ENCODE peak calls at places on chromosomes 5 and 9, in five cellular contexts. One of them, this sample, is unnamed.

GRCh38 chr9:69411931-69412740 is 87.1 kb downstream of the ENTREP1 start:
- DNase-seq in RCC 7860: no peak
- DNase-seq in stimulated activated CD8-positive, alpha-beta memory T cell treated with anti-CD3 and anti-CD28 coated beads, Interleukin-2, amount 100 ng/mL, for 1 hour: no peak
- DNase-seq in right lobe of liver: no peak
- DNase-seq in effector CD4-positive, alpha-beta T cell: no peak
- DNase-seq in this sample: no peak

GRCh38 chr9:126317513-126317912 is 9.1 kb upstream of the MVB12B start:
- DNase-seq in effector CD4-positive, alpha-beta T cell: peak
- DNase-seq in stimulated activated CD8-positive, alpha-beta memory T cell treated with anti-CD3 and anti-CD28 coated beads, Interleukin-2, amount 100 ng/mL, for 1 hour: no peak
- DNase-seq in right lobe of liver: no peak
- DNase-seq in RCC 7860: no peak
- DNase-seq in this sample: no peak

GRCh38 chr5:136216230-136216629 is 23.3 kb upstream of the SMIM32 start:
- DNase-seq in effector CD4-positive, alpha-beta T cell: no peak
- DNase-seq in RCC 7860: no peak
- DNase-seq in right lobe of liver: no peak
- DNase-seq in stimulated activated CD8-positive, alpha-beta memory T cell treated with anti-CD3 and anti-CD28 coated beads, Interleukin-2, amount 100 ng/mL, for 1 hour: no peak
- DNase-seq in this sample: no peak

GRCh38 chr9:21747171-21747570 is 55.3 kb upstream of the MTAP start:
- DNase-seq in right lobe of liver: no peak
- DNase-seq in effector CD4-positive, alpha-beta T cell: no peak
- DNase-seq in RCC 7860: peak
- DNase-seq in stimulated activated CD8-positive, alpha-beta memory T cell treated with anti-CD3 and anti-CD28 coated beads, Interleukin-2, amount 100 ng/mL, for 1 hour: no peak
- DNase-seq in this sample: no peak

GRCh38 chr9:136354592-136355085 is 8.9 kb downstream of the DNLZ start:
- DNase-seq in right lobe of liver: no peak
- DNase-seq in RCC 7860: peak
- DNase-seq in stimulated activated CD8-positive, alpha-beta memory T cell treated with anti-CD3 and anti-CD28 coated beads, Interleukin-2, amount 100 ng/mL, for 1 hour: no peak
- DNase-seq in effector CD4-positive, alpha-beta T cell: no peak
- DNase-seq in this sample: no peak

GRCh38 chr9:91841591-91841990 is 108.4 kb downstream of the ROR2 start:
- DNase-seq in stimulated activated CD8-positive, alpha-beta memory T cell treated with anti-CD3 and anti-CD28 coated beads, Interleukin-2, amount 100 ng/mL, for 1 hour: no peak
- DNase-seq in RCC 7860: no peak
- DNase-seq in effector CD4-positive, alpha-beta T cell: no peak
- DNase-seq in right lobe of liver: no peak
- DNase-seq in this sample: no peak

GRCh38 chr9:137948642-137949041 is 71.1 kb downstream of the CACNA1B start:
- DNase-seq in RCC 7860: no peak
- DNase-seq in right lobe of liver: no peak
- DNase-seq in stimulated activated CD8-positive, alpha-beta memory T cell treated with anti-CD3 and anti-CD28 coated beads, Interleukin-2, amount 100 ng/mL, for 1 hour: no peak
- DNase-seq in effector CD4-positive, alpha-beta T cell: no peak
- DNase-seq in this sample: no peak

GRCh38 chr9:37036237-37037136 is 2.4 kb upstream of the PAX5 start:
- DNase-seq in stimulated activated CD8-positive, alpha-beta memory T cell treated with anti-CD3 and anti-CD28 coated beads, Interleukin-2, amount 100 ng/mL, for 1 hour: no peak
- DNase-seq in effector CD4-positive, alpha-beta T cell: no peak
- DNase-seq in RCC 7860: no peak
- DNase-seq in right lobe of liver: no peak
- DNase-seq in this sample: peak

GRCh38 chr5:150000261-150000989 is at the start of the genes HMGXB3 and TIGD6:
- DNase-seq in RCC 7860: peak
- DNase-seq in stimulated activated CD8-positive, alpha-beta memory T cell treated with anti-CD3 and anti-CD28 coated beads, Interleukin-2, amount 100 ng/mL, for 1 hour: peak
- DNase-seq in right lobe of liver: peak
- DNase-seq in effector CD4-positive, alpha-beta T cell: peak
- DNase-seq in this sample: peak

GRCh38 chr5:143506881-143507552 is 103.5 kb upstream of the NR3C1 start:
- DNase-seq in stimulated activated CD8-positive, alpha-beta memory T cell treated with anti-CD3 and anti-CD28 coated beads, Interleukin-2, amount 100 ng/mL, for 1 hour: no peak
- DNase-seq in RCC 7860: peak
- DNase-seq in effector CD4-positive, alpha-beta T cell: no peak
- DNase-seq in right lobe of liver: peak
- DNase-seq in this sample: no peak

GRCh38 chr5:56105511-56106372 is 111.0 kb upstream of the IL6ST start:
- DNase-seq in RCC 7860: no peak
- DNase-seq in right lobe of liver: no peak
- DNase-seq in effector CD4-positive, alpha-beta T cell: no peak
- DNase-seq in stimulated activated CD8-positive, alpha-beta memory T cell treated with anti-CD3 and anti-CD28 coated beads, Interleukin-2, amount 100 ng/mL, for 1 hour: no peak
- DNase-seq in this sample: no peak

GRCh38 chr5:6309949-6310348 is 68.4 kb downstream of the MED10 start:
- DNase-seq in stimulated activated CD8-positive, alpha-beta memory T cell treated with anti-CD3 and anti-CD28 coated beads, Interleukin-2, amount 100 ng/mL, for 1 hour: no peak
- DNase-seq in right lobe of liver: no peak
- DNase-seq in RCC 7860: no peak
- DNase-seq in effector CD4-positive, alpha-beta T cell: no peak
- DNase-seq in this sample: no peak

GRCh38 chr5:41924872-41925554 is at the start of gene FBXO4:
- DNase-seq in effector CD4-positive, alpha-beta T cell: peak
- DNase-seq in stimulated activated CD8-positive, alpha-beta memory T cell treated with anti-CD3 and anti-CD28 coated beads, Interleukin-2, amount 100 ng/mL, for 1 hour: peak
- DNase-seq in RCC 7860: peak
- DNase-seq in right lobe of liver: peak
- DNase-seq in this sample: peak

GRCh38 chr9:126146254-126147145 is 180.1 kb upstream of the MVB12B start:
- DNase-seq in RCC 7860: no peak
- DNase-seq in stimulated activated CD8-positive, alpha-beta memory T cell treated with anti-CD3 and anti-CD28 coated beads, Interleukin-2, amount 100 ng/mL, for 1 hour: no peak
- DNase-seq in effector CD4-positive, alpha-beta T cell: no peak
- DNase-seq in right lobe of liver: peak
- DNase-seq in this sample: peak

GRCh38 chr9:133067813-133068212 is 6.0 kb downstream of the CEL start:
- DNase-seq in RCC 7860: no peak
- DNase-seq in right lobe of liver: no peak
- DNase-seq in stimulated activated CD8-positive, alpha-beta memory T cell treated with anti-CD3 and anti-CD28 coated beads, Interleukin-2, amount 100 ng/mL, for 1 hour: no peak
- DNase-seq in effector CD4-positive, alpha-beta T cell: no peak
- DNase-seq in this sample: no peak

GRCh38 chr5:72377920-72378635 is 57.9 kb downstream of the PTCD2 start:
- DNase-seq in effector CD4-positive, alpha-beta T cell: no peak
- DNase-seq in stimulated activated CD8-positive, alpha-beta memory T cell treated with anti-CD3 and anti-CD28 coated beads, Interleukin-2, amount 100 ng/mL, for 1 hour: no peak
- DNase-seq in RCC 7860: no peak
- DNase-seq in right lobe of liver: no peak
- DNase-seq in this sample: no peak

GRCh38 chr5:74903165-74903787 is 37.1 kb upstream of the FAM169A start:
- DNase-seq in stimulated activated CD8-positive, alpha-beta memory T cell treated with anti-CD3 and anti-CD28 coated beads, Interleukin-2, amount 100 ng/mL, for 1 hour: no peak
- DNase-seq in right lobe of liver: peak
- DNase-seq in RCC 7860: no peak
- DNase-seq in effector CD4-positive, alpha-beta T cell: no peak
- DNase-seq in this sample: no peak

GRCh38 chr5:172766287-172767104 is 4.5 kb downstream of the DUSP1 start:
- DNase-seq in RCC 7860: peak
- DNase-seq in right lobe of liver: peak
- DNase-seq in effector CD4-positive, alpha-beta T cell: peak
- DNase-seq in stimulated activated CD8-positive, alpha-beta memory T cell treated with anti-CD3 and anti-CD28 coated beads, Interleukin-2, amount 100 ng/mL, for 1 hour: no peak
- DNase-seq in this sample: no peak